ENCODE peak calls at places on chromosomes 12 and 14, in seven cellular contexts. One of them, this sample, is unnamed.

GRCh38 chr14:59208224-59208814 is 19.9 kb downstream of the DAAM1 start:
- DNase-seq in fibroblast of lung: peak
- DNase-seq in body of pancreas: no peak
- DNase-seq in kidney epithelial cell: no peak
- DNase-seq in lung: no peak
- DNase-seq in heart right ventricle: no peak
- DNase-seq in H7: no peak
- DNase-seq in this sample: no peak

GRCh38 chr14:75489480-75489837 is 32.8 kb upstream of the BATF start:
- DNase-seq in fibroblast of lung: no peak
- DNase-seq in body of pancreas: peak
- DNase-seq in kidney epithelial cell: no peak
- DNase-seq in lung: peak
- DNase-seq in heart right ventricle: no peak
- DNase-seq in H7: no peak
- DNase-seq in this sample: no peak

GRCh38 chr14:24297190-24297964 is 2.2 kb downstream of the DHRS1 start:
- DNase-seq in fibroblast of lung: peak
- DNase-seq in body of pancreas: no peak
- DNase-seq in kidney epithelial cell: no peak
- DNase-seq in lung: no peak
- DNase-seq in heart right ventricle: no peak
- DNase-seq in H7: peak
- DNase-seq in this sample: peak

GRCh38 chr12:92762773-92763172 is 60.0 kb downstream of the PLEKHG7 start:
- DNase-seq in fibroblast of lung: no peak
- DNase-seq in body of pancreas: no peak
- DNase-seq in kidney epithelial cell: no peak
- DNase-seq in lung: no peak
- DNase-seq in heart right ventricle: no peak
- DNase-seq in H7: no peak
- DNase-seq in this sample: no peak

GRCh38 chr14:70658899-70659298 is 17.2 kb downstream of the TTC9 start:
- DNase-seq in fibroblast of lung: no peak
- DNase-seq in body of pancreas: no peak
- DNase-seq in kidney epithelial cell: no peak
- DNase-seq in lung: no peak
- DNase-seq in heart right ventricle: no peak
- DNase-seq in H7: no peak
- DNase-seq in this sample: no peak

GRCh38 chr14:77369280-77369679 is 7.6 kb downstream of the TMED8 start:
- DNase-seq in fibroblast of lung: no peak
- DNase-seq in body of pancreas: no peak
- DNase-seq in kidney epithelial cell: no peak
- DNase-seq in lung: no peak
- DNase-seq in heart right ventricle: no peak
- DNase-seq in H7: peak
- DNase-seq in this sample: no peak

GRCh38 chr12:101608301-101609133 is 13.7 kb downstream of the MYBPC1 start:
- DNase-seq in fibroblast of lung: no peak
- DNase-seq in body of pancreas: peak
- DNase-seq in kidney epithelial cell: no peak
- DNase-seq in lung: peak
- DNase-seq in heart right ventricle: no peak
- DNase-seq in H7: no peak
- DNase-seq in this sample: peak

GRCh38 chr12:57236925-57237652 is 7.6 kb downstream of the SHMT2 start:
- DNase-seq in fibroblast of lung: peak
- DNase-seq in body of pancreas: no peak
- DNase-seq in kidney epithelial cell: no peak
- DNase-seq in lung: no peak
- DNase-seq in heart right ventricle: peak
- DNase-seq in H7: peak
- DNase-seq in this sample: no peak

GRCh38 chr12:107437954-107438353 is 247.6 kb upstream of the PWP1 start:
- DNase-seq in fibroblast of lung: no peak
- DNase-seq in body of pancreas: no peak
- DNase-seq in kidney epithelial cell: no peak
- DNase-seq in lung: no peak
- DNase-seq in heart right ventricle: no peak
- DNase-seq in H7: no peak
- DNase-seq in this sample: no peak

GRCh38 chr12:32183646-32184045 is 77.0 kb downstream of the BICD1 start:
- DNase-seq in fibroblast of lung: no peak
- DNase-seq in body of pancreas: no peak
- DNase-seq in kidney epithelial cell: no peak
- DNase-seq in lung: no peak
- DNase-seq in heart right ventricle: no peak
- DNase-seq in H7: no peak
- DNase-seq in this sample: no peak

GRCh38 chr14:24392327-24393098 is 6.3 kb upstream of the NYNRIN start:
- DNase-seq in fibroblast of lung: peak
- DNase-seq in body of pancreas: no peak
- DNase-seq in kidney epithelial cell: no peak
- DNase-seq in lung: no peak
- DNase-seq in heart right ventricle: no peak
- DNase-seq in H7: peak
- DNase-seq in this sample: peak

GRCh38 chr12:55830601-55831406 is 1.4 kb upstream of the DNAJC14 start:
- DNase-seq in fibroblast of lung: peak
- DNase-seq in body of pancreas: peak
- DNase-seq in kidney epithelial cell: no peak
- DNase-seq in lung: peak
- DNase-seq in heart right ventricle: peak
- DNase-seq in H7: peak
- DNase-seq in this sample: peak

GRCh38 chr14:74350944-74351323 is 2.7 kb downstream of the VRTN start:
- DNase-seq in fibroblast of lung: no peak
- DNase-seq in body of pancreas: no peak
- DNase-seq in kidney epithelial cell: no peak
- DNase-seq in lung: no peak
- DNase-seq in heart right ventricle: no peak
- DNase-seq in H7: no peak
- DNase-seq in this sample: no peak
- H3K4me3 ChIP-seq in fibroblast of lung: no peak
- H3K4me3 ChIP-seq in body of pancreas: no peak
- H3K4me3 ChIP-seq in kidney epithelial cell: no peak
- H3K4me3 ChIP-seq in lung: no peak
- H3K4me3 ChIP-seq in heart right ventricle: no peak
- H3K4me3 ChIP-seq in H7: peak
- H3K4me3 ChIP-seq in this sample: no peak

GRCh38 chr12:51867796-51868428 is 19.4 kb upstream of the FIGNL2 start:
- DNase-seq in fibroblast of lung: no peak
- DNase-seq in body of pancreas: no peak
- DNase-seq in kidney epithelial cell: no peak
- DNase-seq in lung: no peak
- DNase-seq in heart right ventricle: no peak
- DNase-seq in H7: no peak
- DNase-seq in this sample: no peak

GRCh38 chr12:51869931-51870330 is 18.0 kb upstream of the ANKRD33 start:
- DNase-seq in fibroblast of lung: no peak
- DNase-seq in body of pancreas: no peak
- DNase-seq in kidney epithelial cell: no peak
- DNase-seq in lung: no peak
- DNase-seq in heart right ventricle: no peak
- DNase-seq in H7: peak
- DNase-seq in this sample: no peak

GRCh38 chr12:51868821-51869489 is 18.9 kb upstream of the ANKRD33 start:
- DNase-seq in fibroblast of lung: no peak
- DNase-seq in body of pancreas: no peak
- DNase-seq in kidney epithelial cell: no peak
- DNase-seq in lung: no peak
- DNase-seq in heart right ventricle: no peak
- DNase-seq in H7: peak
- DNase-seq in this sample: no peak

GRCh38 chr12:51871126-51871525 is 16.8 kb upstream of the ANKRD33 start:
- DNase-seq in fibroblast of lung: no peak
- DNase-seq in body of pancreas: no peak
- DNase-seq in kidney epithelial cell: no peak
- DNase-seq in lung: no peak
- DNase-seq in heart right ventricle: no peak
- DNase-seq in H7: peak
- DNase-seq in this sample: no peak

GRCh38 chr12:51869490-51869865 is 18.4 kb upstream of the ANKRD33 start:
- DNase-seq in fibroblast of lung: no peak
- DNase-seq in body of pancreas: no peak
- DNase-seq in kidney epithelial cell: no peak
- DNase-seq in lung: no peak
- DNase-seq in heart right ventricle: no peak
- DNase-seq in H7: no peak
- DNase-seq in this sample: no peak
- H3K4me3 ChIP-seq in fibroblast of lung: no peak
- H3K4me3 ChIP-seq in body of pancreas: no peak
- H3K4me3 ChIP-seq in kidney epithelial cell: peak
- H3K4me3 ChIP-seq in lung: no peak
- H3K4me3 ChIP-seq in heart right ventricle: peak
- H3K4me3 ChIP-seq in H7: peak
- H3K4me3 ChIP-seq in this sample: peak

GRCh38 chr12:115506822-115507629 is 770.5 kb downstream of the MED13L start:
- DNase-seq in fibroblast of lung: no peak
- DNase-seq in body of pancreas: no peak
- DNase-seq in kidney epithelial cell: no peak
- DNase-seq in lung: no peak
- DNase-seq in heart right ventricle: no peak
- DNase-seq in H7: peak
- DNase-seq in this sample: no peak

GRCh38 chr12:115508990-115509389 is 768.5 kb downstream of the MED13L start:
- DNase-seq in fibroblast of lung: no peak
- DNase-seq in body of pancreas: no peak
- DNase-seq in kidney epithelial cell: no peak
- DNase-seq in lung: no peak
- DNase-seq in heart right ventricle: no peak
- DNase-seq in H7: no peak
- DNase-seq in this sample: no peak

GRCh38 chr12:115507951-115508722 is 769.4 kb downstream of the MED13L start:
- DNase-seq in fibroblast of lung: no peak
- DNase-seq in body of pancreas: no peak
- DNase-seq in kidney epithelial cell: no peak
- DNase-seq in lung: no peak
- DNase-seq in heart right ventricle: peak
- DNase-seq in H7: peak
- DNase-seq in this sample: no peak

GRCh38 chr12:115511305-115511704 is 766.2 kb downstream of the MED13L start:
- DNase-seq in fibroblast of lung: no peak
- DNase-seq in body of pancreas: no peak
- DNase-seq in kidney epithelial cell: no peak
- DNase-seq in lung: no peak
- DNase-seq in heart right ventricle: no peak
- DNase-seq in H7: no peak
- DNase-seq in this sample: no peak

DNA sequence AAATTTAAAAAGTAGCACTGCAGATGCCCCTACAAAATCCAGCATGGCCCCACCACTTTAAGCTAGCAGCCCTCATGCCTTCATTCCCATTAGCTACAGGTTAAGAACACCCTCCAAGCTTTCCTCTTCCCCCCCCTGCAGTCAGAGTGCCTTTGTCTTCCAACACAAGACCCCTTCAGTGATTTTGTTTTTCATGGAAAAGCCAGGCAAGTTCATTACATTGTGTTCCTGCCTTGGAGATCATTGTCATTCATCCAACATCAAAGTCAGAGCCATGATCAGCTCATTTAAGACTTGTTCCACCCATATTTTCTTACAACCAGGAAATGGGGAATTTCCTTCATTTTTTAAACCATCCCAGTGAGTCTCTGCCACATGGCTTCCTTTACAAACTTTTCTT is 765.5 kb downstream of the MED13L start:
- DNase-seq in fibroblast of lung: no peak
- DNase-seq in body of pancreas: no peak
- DNase-seq in kidney epithelial cell: no peak
- DNase-seq in lung: no peak
- DNase-seq in heart right ventricle: no peak
- DNase-seq in H7: peak
- DNase-seq in this sample: no peak
- H3K4me3 ChIP-seq in fibroblast of lung: no peak
- H3K4me3 ChIP-seq in body of pancreas: no peak
- H3K4me3 ChIP-seq in kidney epithelial cell: no peak
- H3K4me3 ChIP-seq in lung: no peak
- H3K4me3 ChIP-seq in heart right ventricle: no peak
- H3K4me3 ChIP-seq in H7: no peak
- H3K4me3 ChIP-seq in this sample: no peak

GRCh38 chr12:19234171-19234704 is 104.7 kb downstream of the PLEKHA5 start:
- DNase-seq in fibroblast of lung: peak
- DNase-seq in body of pancreas: no peak
- DNase-seq in kidney epithelial cell: no peak
- DNase-seq in lung: no peak
- DNase-seq in heart right ventricle: no peak
- DNase-seq in H7: no peak
- DNase-seq in this sample: no peak
- H3K4me3 ChIP-seq in fibroblast of lung: no peak
- H3K4me3 ChIP-seq in body of pancreas: no peak
- H3K4me3 ChIP-seq in kidney epithelial cell: no peak
- H3K4me3 ChIP-seq in lung: no peak
- H3K4me3 ChIP-seq in heart right ventricle: no peak
- H3K4me3 ChIP-seq in H7: no peak
- H3K4me3 ChIP-seq in this sample: no peak

GRCh38 chr14:72812292-72812851 is 81.5 kb downstream of the DPF3 start:
- DNase-seq in fibroblast of lung: no peak
- DNase-seq in body of pancreas: no peak
- DNase-seq in kidney epithelial cell: no peak
- DNase-seq in lung: peak
- DNase-seq in heart right ventricle: peak
- DNase-seq in H7: peak
- DNase-seq in this sample: no peak
- H3K4me3 ChIP-seq in fibroblast of lung: no peak
- H3K4me3 ChIP-seq in body of pancreas: no peak
- H3K4me3 ChIP-seq in kidney epithelial cell: no peak
- H3K4me3 ChIP-seq in lung: no peak
- H3K4me3 ChIP-seq in heart right ventricle: peak
- H3K4me3 ChIP-seq in H7: no peak
- H3K4me3 ChIP-seq in this sample: no peak

GRCh38 chr12:121535150-121536057 is 45.4 kb downstream of the KDM2B start:
- DNase-seq in fibroblast of lung: no peak
- DNase-seq in body of pancreas: no peak
- DNase-seq in kidney epithelial cell: no peak
- DNase-seq in lung: no peak
- DNase-seq in heart right ventricle: peak
- DNase-seq in H7: peak
- DNase-seq in this sample: peak
- H3K4me3 ChIP-seq in fibroblast of lung: peak
- H3K4me3 ChIP-seq in body of pancreas: no peak
- H3K4me3 ChIP-seq in kidney epithelial cell: no peak
- H3K4me3 ChIP-seq in lung: peak
- H3K4me3 ChIP-seq in heart right ventricle: peak
- H3K4me3 ChIP-seq in H7: no peak
- H3K4me3 ChIP-seq in this sample: no peak

This sample was measured in hepatocyte.